ENCODE peak calls at places on chromosomes 7 and 10, in ten cellular contexts. P, W, Q, V, B, O, E, F, G and D are unnamed samples.
A peak's percentile ranks its signal among the peaks of the same experiment; 100 is the strongest.

GRCh38 chr7:140212100-140212881 is 35.5 kb upstream of the KDM7A start:
- DNase-seq in G (no peak), Q (no peak), V (no peak), E (no peak), W (no peak), O (no peak), F (no peak), P (no peak), B (no peak), D (no peak)

GRCh38 chr10:6885284-6885683 is 305.2 kb upstream of the PRKCQ start:
- DNase-seq in Q (no peak), V (no peak), G (no peak), P (no peak), O (no peak), W (no peak), E (no peak), B (no peak), F (no peak), D (no peak)

GRCh38 chr10:123808286-123808685 is 83.3 kb downstream of the CPXM2 start:
- DNase-seq in F (no peak), V (no peak), W (no peak), O (no peak), Q (no peak), B (no peak), P (no peak), E (no peak), G (no peak), D (no peak)

GRCh38 chr10:92629945-92630344 is 37.0 kb downstream of the KIF11 start:
- DNase-seq in B (no peak), O (no peak), Q (no peak), P (no peak), V (no peak), E (no peak), G (no peak), F (no peak), W (no peak), D (no peak)

GRCh38 chr10:61164458-61165160 is 220.6 kb upstream of the RHOBTB1 start:
- DNase-seq in Q (no peak), P (peak; percentile 41), G (peak; percentile 49), W (peak; percentile 78), V (no peak), E (no peak), O (no peak), B (no peak), F (no peak), D (no peak)

GRCh38 chr7:90897961-90898469 is 301.9 kb downstream of the CDK14 start:
- DNase-seq in W (no peak), E (no peak), F (no peak), V (no peak), B (no peak), Q (no peak), P (no peak), G (no peak), O (no peak), D (no peak)

GRCh38 chr7:132752431-132752830 is 176.2 kb upstream of the PLXNA4 start:
- DNase-seq in P (no peak), O (no peak), V (no peak), Q (no peak), G (no peak), F (no peak), W (no peak), E (no peak), B (no peak), D (no peak)

GRCh38 chr7:44911911-44912310 is 26.6 kb upstream of the PURB start:
- DNase-seq in P (no peak), E (no peak), G (no peak), W (no peak), O (no peak), V (no peak), F (no peak), Q (no peak), B (no peak), D (no peak)

GRCh38 chr10:21989453-21990154 is 13.9 kb downstream of the DNAJC1 start:
- DNase-seq in V (peak; percentile 41), O (no peak), W (peak; percentile 74), F (peak; percentile 6), Q (peak; percentile 31), P (peak; percentile 53), G (peak; percentile 37), E (no peak), B (peak; percentile 15), D (no peak)

GRCh38 chr10:70651661-70652060 is 20.6 kb upstream of the ADAMTS14 start:
- DNase-seq in F (no peak), E (no peak), B (no peak), P (no peak), O (no peak), G (no peak), Q (no peak), W (peak; percentile 91), V (no peak), D (no peak)

GRCh38 chr10:63466168-63466935 is 575 bp upstream of the JMJD1C start:
- DNase-seq in G (peak; percentile 52), B (no peak), V (no peak), E (peak; percentile 51), F (no peak), P (peak; percentile 70), O (no peak), Q (peak; percentile 11), W (peak; percentile 70), D (peak; percentile 14)

GRCh38 chr10:46560381-46560780 is 3.9 kb upstream of the GPRIN2 start:
- DNase-seq in E (no peak), O (no peak), G (peak; percentile 10), F (peak; percentile 1), V (no peak), B (no peak), P (peak; percentile 43), Q (peak; percentile 6), W (no peak), D (no peak)

GRCh38 chr7:12436126-12436525 is 32.5 kb upstream of the VWDE start:
- DNase-seq in P (no peak), E (no peak), B (no peak), O (no peak), W (no peak), F (no peak), V (no peak), G (no peak), Q (no peak), D (no peak)

GRCh38 chr10:78263521-78263988 is 229.9 kb downstream of the RPS24 start:
- DNase-seq in B (no peak), P (no peak), V (no peak), Q (no peak), O (no peak), E (no peak), F (no peak), G (no peak), W (no peak), D (no peak)

GRCh38 chr10:112666070-112666469 is 219.1 kb downstream of the VTI1A start:
- DNase-seq in O (no peak), G (no peak), Q (no peak), V (no peak), E (no peak), F (no peak), W (no peak), B (no peak), P (no peak), D (no peak)

GRCh38 chr7:18706648-18707047 is 211.1 kb downstream of the HDAC9 start:
- DNase-seq in P (no peak), O (no peak), W (no peak), E (no peak), B (no peak), Q (no peak), V (no peak), G (no peak), F (no peak), D (no peak)

DNA sequence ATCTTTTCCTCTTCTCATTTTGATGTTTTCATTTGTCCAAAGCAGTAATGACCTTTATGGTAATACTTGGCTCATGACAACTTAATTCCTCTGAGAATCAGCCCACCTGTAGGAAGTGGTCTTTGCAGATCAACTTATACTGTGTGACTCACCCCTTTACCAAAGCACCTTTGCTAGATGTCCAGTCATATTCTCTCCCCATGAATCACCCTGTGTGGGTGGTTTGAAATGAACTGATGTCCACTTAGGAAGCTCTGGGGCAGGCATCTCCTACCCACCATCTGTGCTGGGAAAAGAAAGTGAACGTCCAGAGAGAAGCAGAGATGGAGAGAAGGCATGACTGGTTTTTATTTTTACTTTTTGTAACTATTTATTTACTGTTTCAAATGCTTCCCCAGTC is 410.3 kb downstream of the KIF20B start:
- DNase-seq in E (no peak), P (no peak), B (no peak), O (no peak), F (no peak), Q (no peak), W (peak; percentile 59), G (no peak), V (no peak), D (no peak)
- TF ChIP-seq CTCF in E (no peak), P (no peak), B (no peak), O (no peak), F (no peak), Q (no peak), W (no peak), G (no peak), V (no peak), D (no peak)

DNA sequence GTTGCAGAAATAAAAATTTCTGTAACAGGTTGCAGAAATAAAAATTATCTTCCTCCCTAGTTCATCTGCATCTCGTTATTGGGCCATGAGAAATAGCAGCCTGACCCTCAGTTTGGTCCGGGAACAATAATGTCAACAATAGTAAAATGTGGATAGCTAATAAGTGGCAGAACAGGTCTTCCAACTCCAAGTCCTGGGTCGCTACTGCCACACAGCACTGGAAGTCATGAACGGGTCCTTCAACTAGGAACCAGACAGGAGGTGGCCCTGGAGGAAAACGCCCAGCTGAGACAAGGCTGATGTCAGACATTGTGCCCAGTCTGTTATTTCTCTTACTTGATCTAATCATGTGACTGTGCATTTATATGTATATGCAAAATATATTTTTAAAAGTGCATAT is 51.8 kb downstream of the PYROXD2 start:
- DNase-seq in G (no peak), V (peak; percentile 53), W (no peak), F (no peak), B (no peak), O (peak; percentile 96), P (no peak), E (no peak), Q (no peak), D (no peak)
- TF ChIP-seq CTCF in G (no peak), V (no peak), W (no peak), F (no peak), B (no peak), O (no peak), P (no peak), E (no peak), Q (no peak), D (no peak)

GRCh38 chr7:124839687-124840086 is 74.1 kb upstream of the GPR37 start:
- DNase-seq in E (no peak), P (no peak), O (no peak), V (no peak), W (no peak), Q (no peak), F (no peak), B (no peak), G (no peak), D (no peak)

GRCh38 chr7:124843336-124843735 is 77.7 kb upstream of the GPR37 start:
- DNase-seq in B (no peak), P (no peak), E (no peak), G (no peak), W (no peak), F (no peak), V (no peak), Q (no peak), O (no peak), D (no peak)

GRCh38 chr7:124840435-124840834 is 74.8 kb upstream of the GPR37 start:
- DNase-seq in Q (no peak), W (peak; percentile 2), V (no peak), G (no peak), E (no peak), O (no peak), P (no peak), F (no peak), B (no peak), D (no peak)
- TF ChIP-seq CTCF in Q (no peak), W (peak; percentile 16), V (no peak), G (no peak), E (no peak), O (peak; percentile 64), P (no peak), F (peak; percentile 57), B (peak; percentile 38), D (peak; percentile 30)

GRCh38 chr7:26860361-26860760 is 4.0 kb downstream of the SKAP2 start:
- DNase-seq in F (no peak), Q (no peak), B (no peak), O (peak; percentile 57), E (peak; percentile 38), P (no peak), V (peak; percentile 62), G (no peak), W (peak; percentile 78), D (no peak)
- TF ChIP-seq CTCF in F (no peak), Q (no peak), B (peak; percentile 41), O (peak; percentile 77), E (peak; percentile 77), P (no peak), V (peak; percentile 40), G (no peak), W (peak; percentile 9), D (peak; percentile 1)